ENCODE peak calls at places on chromosomes 16 and 17, in six cellular contexts. N is CD8-positive, alpha-beta memory T cell; J is bronchial epithelial cell; S is MM.1S; G is neural progenitor cell; Z is BJ. O is an unnamed sample.

GRCh38 chr17:4420692-4421131 is 13.0 kb upstream of the SPNS3 start:
- DNase-seq in N (peak; percentile 16), J (peak; percentile 68), S (peak; percentile 87), G (peak; percentile 86), Z (no peak), O (peak; percentile 83)

GRCh38 chr17:43217614-43218087 is 6.0 kb downstream of the TMEM106A start:
- DNase-seq in N (no peak), J (no peak), S (no peak), G (no peak), Z (no peak), O (no peak)

GRCh38 chr16:27701381-27701780 is 151.4 kb downstream of the KATNIP start:
- DNase-seq in N (no peak), J (no peak), S (no peak), G (no peak), Z (no peak), O (no peak)

GRCh38 chr17:73748521-73748920 is 104.3 kb upstream of the SDK2 start:
- DNase-seq in N (no peak), J (no peak), S (no peak), G (no peak), Z (no peak), O (peak; percentile 47)

GRCh38 chr17:2237521-2237921 is 66.1 kb downstream of the SMG6 start:
- DNase-seq in N (no peak), J (no peak), S (no peak), G (no peak), Z (no peak), O (no peak)

GRCh38 chr17:64599187-64599676 is 62.9 kb downstream of the SMURF2 start:
- DNase-seq in N (peak; percentile 29), J (no peak), S (no peak), G (peak; percentile 11), Z (no peak), O (no peak)

GRCh38 chr16:84423416-84423837 is 55.1 kb downstream of the ATP2C2 start:
- DNase-seq in N (no peak), J (peak; percentile 56), S (peak; percentile 31), G (no peak), Z (no peak), O (no peak)

GRCh38 chr16:2955438-2955778 is 8.7 kb upstream of the KREMEN2 start:
- DNase-seq in N (no peak), J (no peak), S (no peak), G (no peak), Z (no peak), O (peak; percentile 87)

GRCh38 chr16:35523991-35524390 is 2064.6 kb downstream of the TP53TG3F start:
- DNase-seq in N (no peak), J (no peak), S (no peak), G (no peak), Z (no peak), O (no peak)

GRCh38 chr17:33052856-33053255 is 61.2 kb downstream of the SPACA3 start:
- DNase-seq in N (no peak), J (peak; percentile 20), S (no peak), G (no peak), Z (no peak), O (no peak)

GRCh38 chr16:67562918-67563707 is 787 bp downstream of the CTCF start:
- DNase-seq in N (peak; percentile 52), J (peak; percentile 18), S (peak; percentile 66), G (peak; percentile 92), Z (no peak), O (peak; percentile 83)

GRCh38 chr16:62738631-62739030 is 702.4 kb upstream of the CDH8 start:
- DNase-seq in N (no peak), J (no peak), S (no peak), G (no peak), Z (no peak), O (no peak)

GRCh38 chr17:74842599-74843351 is 16.9 kb downstream of the GRIN2C start:
- DNase-seq in N (no peak), J (peak; percentile 30), S (peak; percentile 27), G (peak; percentile 89), Z (no peak), O (peak; percentile 98)

GRCh38 chr16:8716592-8716991 is 42.2 kb downstream of the ABAT start:
- DNase-seq in N (no peak), J (peak; percentile 98), S (no peak), G (no peak), Z (no peak), O (no peak)

GRCh38 chr17:30554839-30555751 is 77.9 kb downstream of the GOSR1 start:
- DNase-seq in N (no peak), J (no peak), S (no peak), G (peak; percentile 37), Z (no peak), O (peak; percentile 81)

GRCh38 chr16:31265329-31266245 is 5.8 kb downstream of the ITGAM start:
- DNase-seq in N (peak; percentile 45), J (peak; percentile 88), S (peak; percentile 68), G (no peak), Z (no peak), O (peak; percentile 81)

GRCh38 chr16:12157510-12158093 is 181.1 kb downstream of the SNX29 start:
- DNase-seq in N (no peak), J (no peak), S (no peak), G (no peak), Z (no peak), O (no peak)

GRCh38 chr17:48645639-48646182 is 19.6 kb upstream of the HOXB9 start:
- DNase-seq in N (no peak), J (no peak), S (no peak), G (no peak), Z (no peak), O (no peak)
- H3K4me3 ChIP-seq in N (peak overlapping the region; percentile 19), J (no peak overlapping the region), S (no peak overlapping the region), G (no peak overlapping the region), Z (no peak overlapping the region), O (peak overlapping the region; percentile 43)

DNA sequence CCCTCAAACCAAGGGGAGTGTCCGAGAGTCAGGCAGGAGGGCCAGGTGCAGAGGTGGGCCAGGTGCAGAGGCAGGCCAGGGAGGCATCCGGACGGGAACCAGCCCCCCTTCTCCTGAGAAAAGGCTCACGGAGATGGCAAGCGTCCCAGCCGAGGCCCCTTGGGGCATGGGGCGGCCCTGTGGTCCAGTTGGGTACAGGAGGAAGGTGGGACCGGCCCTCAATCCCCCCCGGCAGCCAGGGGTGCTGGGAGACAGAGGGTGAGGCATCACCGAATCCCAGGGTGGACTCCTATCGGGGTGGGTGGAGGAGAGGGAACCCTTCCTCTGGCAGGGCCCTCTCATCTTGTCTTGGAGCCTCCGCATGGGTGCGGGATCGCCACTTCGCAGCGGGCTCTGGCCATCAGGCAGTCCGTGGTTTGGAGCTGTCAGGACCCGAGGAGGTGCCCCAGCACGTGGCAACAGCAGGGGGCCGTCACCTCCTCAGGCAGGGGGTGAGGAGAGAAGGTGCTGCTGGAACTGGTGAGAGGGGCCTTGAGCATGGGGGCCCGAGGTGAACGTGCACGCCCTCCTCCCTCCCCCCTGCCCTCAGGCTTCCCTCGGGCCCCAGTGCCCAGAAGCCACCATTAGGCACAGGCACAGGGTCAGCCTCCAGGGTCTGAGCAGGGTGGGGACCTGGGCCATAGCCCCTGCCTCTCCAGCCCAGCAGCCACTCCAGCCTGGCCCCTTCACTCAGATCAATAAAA is 38.7 kb upstream of the SLC38A10 start:
- DNase-seq in N (no peak), J (no peak), S (no peak), G (no peak), Z (no peak), O (no peak)
- H3K27me3 ChIP-seq in N (peaks cover 5% of the 10 kb centered on the region), J (peaks cover 5% of the 10 kb centered on the region), S (peaks cover 78% of the 10 kb centered on the region), G (no peaks in the 10 kb centered on the region), Z (peaks cover 22% of the 10 kb centered on the region), O (no peaks in the 10 kb centered on the region)

GRCh38 chr16:87457051-87457611 is 35.7 kb downstream of the ZCCHC14 start:
- DNase-seq in N (no peak), J (peak; percentile 55), S (no peak), G (no peak), Z (no peak), O (no peak)
- H3K4me3 ChIP-seq in N (no peak overlapping the region), J (no peak overlapping the region), S (no peak overlapping the region), G (no peak overlapping the region), Z (no peak overlapping the region), O (no peak overlapping the region)

DNA sequence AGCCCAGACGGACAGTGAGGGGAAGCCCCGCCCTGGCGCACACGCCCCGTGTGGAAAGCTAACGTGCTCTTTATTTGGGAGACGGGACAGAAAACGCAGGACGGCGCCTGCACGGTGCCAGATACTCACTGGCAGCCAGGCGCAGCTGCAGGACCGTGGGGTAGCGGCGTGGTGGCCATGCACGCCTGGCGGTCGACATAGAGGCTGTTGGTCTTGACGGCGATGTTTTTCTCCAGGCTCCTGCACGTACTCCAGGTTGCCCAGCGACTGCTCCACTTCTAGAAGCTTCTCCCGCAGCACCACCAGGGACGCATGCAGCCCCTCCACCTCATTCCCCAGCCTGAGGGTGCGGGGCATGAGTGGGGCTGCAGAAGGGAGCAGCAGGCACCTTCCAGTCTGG is 5.1 kb upstream of the C1QTNF8 start:
- DNase-seq in N (no peak), J (no peak), S (no peak), G (no peak), Z (no peak), O (peak; percentile 61)
- H3K27me3 ChIP-seq in N (no peaks in the 10 kb centered on the region), J (no peaks in the 10 kb centered on the region), S (peaks cover 83% of the 10 kb centered on the region), G (peaks cover 21% of the 10 kb centered on the region), Z (no peaks in the 10 kb centered on the region), O (peaks cover 2% of the 10 kb centered on the region)

GRCh38 chr17:52157603-52158449 is 688 bp downstream of the CA10 start:
- DNase-seq in N (no peak), J (no peak), S (no peak), G (peak; percentile 55), Z (no peak), O (peak; percentile 51)
- H3K4me3 ChIP-seq in N (no peak overlapping the region), J (no peak overlapping the region), S (no peak overlapping the region), G (peak overlapping the region; percentile 72), Z (no peak overlapping the region), O (peak overlapping the region; percentile 50)

O was measured in H7.